ENCODE peak calls at places on chromosomes 4 and X, in six cellular contexts. R, O, U, K, G and L are unnamed samples.

GRCh38 chr4:155529197-155529596 is 137.5 kb upstream of the GUCY1A1 start:
- DNase-seq in K (no peak), U (no peak), R (no peak), G (no peak), O (no peak), L (no peak)

GRCh38 chr4:13700196-13701140 is 72.9 kb upstream of the BOD1L1 start:
- DNase-seq in U (no peak), K (no peak), G (peak), O (no peak), R (no peak), L (no peak)

GRCh38 chr4:150355858-150356455 is 226.0 kb upstream of the MAB21L2 start:
- DNase-seq in U (no peak), R (no peak), G (no peak), K (no peak), O (no peak), L (peak)

GRCh38 chr4:26945794-26946193 is 85.2 kb downstream of the STIM2 start:
- DNase-seq in U (no peak), R (no peak), K (no peak), G (no peak), O (no peak), L (no peak)

GRCh38 chr4:94334962-94335361 is 7.7 kb downstream of the HPGDS start:
- DNase-seq in G (no peak), R (no peak), O (no peak), U (no peak), K (no peak), L (no peak)

GRCh38 chr4:118032691-118033090 is 1.6 kb upstream of the NDST3 start:
- DNase-seq in K (no peak), R (no peak), U (no peak), O (no peak), G (no peak), L (no peak)

GRCh38 chrX:37926700-37927099 is 79.3 kb upstream of the DYNLT3 start:
- DNase-seq in K (no peak), G (peak), U (peak), R (no peak), O (no peak), L (peak)

GRCh38 chr4:8917321-8917811 is 45.7 kb upstream of the HMX1 start:
- DNase-seq in G (no peak), U (no peak), O (no peak), K (no peak), R (peak), L (no peak)

GRCh38 chrX:10126044-10126443 is 30.7 kb upstream of the CLCN4 start:
- DNase-seq in U (no peak), G (no peak), K (no peak), R (no peak), O (no peak), L (no peak)

GRCh38 chr4:15479089-15479912 is 9.6 kb downstream of the CC2D2A start:
- DNase-seq in R (no peak), O (peak), K (peak), U (peak), G (peak), L (peak)

GRCh38 chrX:29043751-29044150 is 456.5 kb downstream of the IL1RAPL1 start:
- DNase-seq in O (no peak), G (no peak), R (no peak), U (no peak), K (no peak), L (no peak)

GRCh38 chr4:180028682-180029081 is 2214.5 kb upstream of the TENM3 start:
- DNase-seq in G (no peak), K (no peak), O (peak), U (no peak), R (no peak), L (peak)

GRCh38 chr4:25860586-25861421 is 2.0 kb downstream of the SEL1L3 start:
- DNase-seq in R (no peak), U (no peak), O (no peak), K (no peak), G (no peak), L (no peak)

GRCh38 chr4:120007171-120007894 is 59.3 kb downstream of the MAD2L1 start:
- DNase-seq in K (no peak), G (peak), R (no peak), U (no peak), O (no peak), L (no peak)

GRCh38 chr4:76644831-76645485 is 209.9 kb downstream of the SHROOM3 start:
- DNase-seq in R (no peak), U (no peak), G (no peak), K (no peak), O (no peak), L (no peak)

GRCh38 chr4:107913283-107913899 is 18.0 kb upstream of the CYP2U1 start:
- DNase-seq in G (no peak), U (peak), K (peak), O (no peak), R (no peak), L (peak)

GRCh38 chr4:155403886-155404285 is 27.1 kb upstream of the MAP9 start:
- DNase-seq in K (peak), R (no peak), O (no peak), U (peak), G (no peak), L (no peak)

GRCh38 chr4:182604161-182604591 is 313.0 kb downstream of the DCTD start:
- DNase-seq in U (peak), K (peak), R (no peak), G (peak), O (no peak), L (no peak)

GRCh38 chr4:147015531-147015930 is 69.9 kb upstream of the TTC29 start:
- DNase-seq in G (no peak), O (no peak), K (no peak), U (no peak), R (no peak), L (no peak)

GRCh38 chr4:35565640-35566039 is 678.7 kb downstream of the ARAP2 start:
- DNase-seq in R (no peak), O (peak), U (no peak), K (no peak), G (no peak), L (no peak)

GRCh38 chr4:5045099-5045498 is 6.2 kb upstream of the STK32B start:
- DNase-seq in K (no peak), R (no peak), U (no peak), O (no peak), G (no peak), L (no peak)

GRCh38 chrX:413322-414201 is 26.9 kb upstream of the PPP2R3B start:
- DNase-seq in K (no peak), O (peak), G (no peak), R (no peak), U (peak), L (no peak)

GRCh38 chr4:127249767-127250108 is 383.0 kb upstream of the INTU start:
- DNase-seq in U (no peak), G (no peak), K (no peak), O (no peak), R (no peak), L (no peak)

GRCh38 chrX:149962859-149963757 is 24.8 kb upstream of the EOLA2 start:
- DNase-seq in G (peak), R (no peak), U (peak), K (peak), O (no peak), L (peak)

GRCh38 chr4:6228158-6229067 is 28.1 kb upstream of the JAKMIP1 start:
- DNase-seq in R (no peak), G (no peak), O (no peak), U (no peak), K (no peak), L (no peak)

GRCh38 chr4:161799687-161800086 is 364.1 kb downstream of the FSTL5 start:
- DNase-seq in O (no peak), U (peak), G (no peak), R (no peak), K (peak), L (peak)

GRCh38 chr4:4428966-4429875 is 42.3 kb downstream of the NSG1 start:
- DNase-seq in U (no peak), G (no peak), R (no peak), K (no peak), O (no peak), L (no peak)

GRCh38 chr4:175351473-175351872 is 433.3 kb downstream of the ADAM29 start:
- DNase-seq in O (no peak), R (no peak), U (no peak), K (no peak), G (no peak), L (no peak)

GRCh38 chr4:142516686-142517145 is 329.4 kb downstream of the INPP4B start:
- DNase-seq in U (no peak), G (peak), K (no peak), O (no peak), R (no peak), L (no peak)

GRCh38 chrX:130378008-130378669 is 7.3 kb downstream of the GPR119 start:
- DNase-seq in K (peak), O (no peak), R (no peak), U (peak), G (no peak), L (no peak)

GRCh38 chr4:68498413-68499007 is 51.2 kb downstream of the TMPRSS11E start:
- DNase-seq in K (peak), R (peak), U (peak), G (peak), O (no peak), L (peak)

GRCh38 chrX:53714580-53715335 is 28.2 kb upstream of the HUWE1 start:
- DNase-seq in R (peak), U (no peak), K (no peak), O (no peak), G (no peak), L (no peak)

GRCh38 chrX:13110427-13111324 is 66.3 kb upstream of the FAM9C start:
- DNase-seq in K (no peak), R (no peak), O (peak), U (no peak), G (peak), L (no peak)

GRCh38 chrX:1601051-1601767 is 9.8 kb downstream of the AKAP17A start:
- DNase-seq in R (peak), K (no peak), O (no peak), G (no peak), U (no peak), L (no peak)

GRCh38 chrX:20530319-20530979 is 263.7 kb upstream of the RPS6KA3 start:
- DNase-seq in U (peak), K (peak), G (no peak), O (no peak), R (peak), L (peak)

GRCh38 chr4:75037253-75037652 is 104.3 kb downstream of the PARM1 start:
- DNase-seq in R (no peak), O (no peak), U (no peak), G (no peak), K (no peak), L (no peak)

GRCh38 chr4:123291329-123291728 is 105.3 kb upstream of the SPRY1 start:
- DNase-seq in K (no peak), U (no peak), O (no peak), R (no peak), G (no peak), L (no peak)